ENCODE peak calls at places on chromosomes 1 and 21, in five cellular contexts. U is left ventricle myocardium inferior, L is fibroblast of the aortic adventitia, B is OCI-LY7, A is tibial artery. J is an unnamed sample.

GRCh38 chr1:153375511-153375910 is at the start of gene S100A12:
- DNase-seq in U (no peak), L (peak; percentile 78), B (no peak), A (no peak), J (no peak)

GRCh38 chr1:208207388-208208131 is 36.6 kb downstream of the PLXNA2 start:
- DNase-seq in U (peak; percentile 53), L (peak; percentile 90), B (no peak), A (peak; percentile 69), J (no peak)

GRCh38 chr1:175841613-175842234 is 98.3 kb upstream of the TNR start:
- DNase-seq in U (no peak), L (no peak), B (no peak), A (no peak), J (no peak)

GRCh38 chr1:25673962-25674928 is 57.7 kb downstream of the MAN1C1 start:
- DNase-seq in U (no peak), L (no peak), B (no peak), A (no peak), J (no peak)

GRCh38 chr1:39205102-39205780 is 746 bp downstream of the MACF1 start:
- DNase-seq in U (peak; percentile 37), L (peak; percentile 77), B (peak; percentile 66), A (peak; percentile 67), J (no peak)

GRCh38 chr1:239676522-239677273 is 290.3 kb downstream of the CHRM3 start:
- DNase-seq in U (no peak), L (no peak), B (no peak), A (no peak), J (no peak)

GRCh38 chr1:25899792-25900191 is 6.4 kb downstream of the STMN1 start:
- DNase-seq in U (no peak), L (no peak), B (no peak), A (no peak), J (no peak)

GRCh38 chr1:232283864-232284263 is 346.1 kb downstream of the SIPA1L2 start:
- DNase-seq in U (no peak), L (no peak), B (no peak), A (no peak), J (no peak)

GRCh38 chr1:180248731-180249681 is 18.9 kb downstream of the LHX4 start:
- DNase-seq in U (no peak), L (peak; percentile 21), B (peak; percentile 26), A (no peak), J (no peak)

GRCh38 chr21:44366586-44367211 is 13.3 kb downstream of the TRPM2 start:
- DNase-seq in U (no peak), L (no peak), B (no peak), A (no peak), J (no peak)

GRCh38 chr1:228276901-228277490 is 69.2 kb downstream of the OBSCN start:
- DNase-seq in U (peak; percentile 15), L (no peak), B (no peak), A (no peak), J (no peak)

GRCh38 chr1:101122452-101123166 is 97.0 kb upstream of the DPH5 start:
- DNase-seq in U (no peak), L (no peak), B (no peak), A (no peak), J (peak; percentile 34)

GRCh38 chr1:247079141-247079874 is 697 bp upstream of the ZNF670 start:
- DNase-seq in U (no peak), L (no peak), B (no peak), A (no peak), J (no peak)

GRCh38 chr21:43343992-43344886 is 82.7 kb downstream of the SIK1 start:
- DNase-seq in U (no peak), L (no peak), B (no peak), A (no peak), J (no peak)

DNA sequence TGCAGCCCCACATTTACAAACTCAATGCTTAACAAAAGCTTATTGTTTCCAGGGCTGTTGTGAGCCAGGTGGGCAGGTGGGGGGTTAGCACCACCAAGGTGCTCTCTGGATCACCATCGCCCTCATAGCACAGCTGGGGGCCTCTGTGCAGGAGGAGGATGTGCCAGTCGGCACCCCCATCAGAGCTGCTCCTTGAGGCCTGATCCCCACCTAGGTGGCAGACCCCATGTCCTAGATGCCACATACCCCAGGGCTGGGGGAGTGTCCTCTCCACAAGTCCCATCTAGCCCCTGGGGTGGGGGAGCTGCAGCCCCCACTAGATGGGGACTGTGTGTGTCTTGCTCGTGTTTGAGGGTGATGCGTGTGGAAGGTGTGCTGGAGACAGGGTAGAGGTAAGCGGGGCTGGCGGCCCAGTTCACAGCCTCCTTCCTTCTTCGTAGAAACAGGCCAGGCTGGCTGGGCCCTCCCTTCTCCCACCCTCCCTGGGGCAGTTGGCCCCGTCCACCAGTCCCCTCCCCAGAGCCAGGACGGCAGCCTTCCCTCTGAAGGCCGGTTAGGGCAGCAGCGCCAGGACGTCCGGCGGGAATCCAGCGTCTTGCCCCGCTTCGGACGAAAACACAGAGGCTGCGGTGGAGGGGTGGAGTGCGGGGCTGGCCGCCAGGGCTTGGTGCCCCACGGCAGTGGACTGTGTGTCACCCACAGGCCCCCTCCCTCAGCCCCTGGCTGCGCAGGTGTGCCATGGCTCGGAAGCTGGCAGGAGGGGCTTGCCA is 3.4 kb downstream of the PRDM16 start:
- DNase-seq in U (peak; percentile 18), L (no peak), B (no peak), A (no peak), J (no peak)
- H3K4me3 ChIP-seq in U (peak overlapping the region; percentile 87), L (no peak overlapping the region), B (no peak overlapping the region), A (peak overlapping the region; percentile 77), J (no peak overlapping the region)

GRCh38 chr1:171061425-171062143 is 29.1 kb upstream of the FMO3 start:
- DNase-seq in U (no peak), L (no peak), B (no peak), A (no peak), J (no peak)

GRCh38 chr1:171062902-171063301 is 27.8 kb upstream of the FMO3 start:
- DNase-seq in U (no peak), L (no peak), B (no peak), A (no peak), J (no peak)
- H3K4me3 ChIP-seq in U (no peak overlapping the region), L (no peak overlapping the region), B (no peak overlapping the region), A (no peak overlapping the region), J (no peak overlapping the region)

GRCh38 chr21:41402796-41403195 is 23.2 kb upstream of the MX1 start:
- DNase-seq in U (no peak), L (no peak), B (no peak), A (no peak), J (no peak)
- H3K4me3 ChIP-seq in U (no peak overlapping the region), L (no peak overlapping the region), B (no peak overlapping the region), A (no peak overlapping the region), J (no peak overlapping the region)

GRCh38 chr1:77905603-77906002 is 17.2 kb downstream of the NEXN start:
- DNase-seq in U (no peak), L (no peak), B (no peak), A (no peak), J (no peak)

GRCh38 chr1:77900687-77901293 is 12.4 kb downstream of the NEXN start:
- DNase-seq in U (no peak), L (peak; percentile 81), B (peak; percentile 61), A (peak; percentile 37), J (peak; percentile 6)

GRCh38 chr1:77899647-77900320 is 11.4 kb downstream of the NEXN start:
- DNase-seq in U (no peak), L (no peak), B (no peak), A (no peak), J (no peak)
- H3K4me3 ChIP-seq in U (peak overlapping the region; percentile 48), L (no peak overlapping the region), B (no peak overlapping the region), A (no peak overlapping the region), J (no peak overlapping the region)

DNA sequence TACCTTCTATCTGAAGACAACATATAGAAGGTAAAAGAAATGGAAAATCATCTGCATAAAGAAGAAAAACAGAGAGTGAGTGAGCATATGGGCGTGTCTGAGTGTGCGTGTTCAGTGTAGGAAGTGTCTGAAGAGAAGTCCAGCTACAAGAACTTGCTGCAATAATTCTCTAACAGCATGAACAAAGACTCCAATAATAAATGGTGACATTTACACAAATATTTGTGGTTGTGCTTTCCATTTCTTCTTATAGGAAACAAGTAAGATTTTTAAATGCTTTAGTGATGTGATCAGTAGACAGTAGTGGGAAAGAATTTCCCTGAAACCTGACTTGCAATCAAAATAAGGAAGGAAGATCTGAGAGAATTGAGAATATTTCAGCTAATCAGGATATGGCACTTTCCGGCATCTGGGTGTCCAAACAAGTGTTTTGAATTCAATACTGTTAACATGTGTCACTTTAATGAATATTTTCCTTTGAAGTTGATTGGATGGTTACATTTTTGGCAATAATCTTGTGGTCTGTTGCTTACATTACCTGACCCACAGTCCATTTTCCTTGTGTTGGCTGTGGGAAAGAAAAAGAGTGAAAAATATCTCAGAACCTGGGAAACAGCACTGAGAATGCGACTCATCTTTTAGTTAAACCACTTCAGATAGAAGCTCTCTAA is 154.0 kb downstream of the TGFB2 start:
- DNase-seq in U (no peak), L (peak; percentile 78), B (no peak), A (no peak), J (no peak)
- H3K4me3 ChIP-seq in U (peak overlapping the region; percentile 44), L (peak overlapping the region; percentile 50), B (no peak overlapping the region), A (peak overlapping the region; percentile 43), J (no peak overlapping the region)

GRCh38 chr1:108561145-108561458 is 1.2 kb downstream of the EEIG2 start:
- DNase-seq in U (no peak), L (no peak), B (no peak), A (no peak), J (no peak)
- H3K4me3 ChIP-seq in U (peak overlapping the region; percentile 78), L (peak overlapping the region; percentile 92), B (peak overlapping the region; percentile 72), A (peak overlapping the region; percentile 60), J (peak overlapping the region; percentile 78)

GRCh38 chr1:178612261-178612660 is 99.4 kb downstream of the TEX35 start:
- DNase-seq in U (no peak), L (peak; percentile 77), B (no peak), A (no peak), J (no peak)

GRCh38 chr1:178613271-178613945 is 100.5 kb downstream of the TEX35 start:
- DNase-seq in U (no peak), L (no peak), B (no peak), A (no peak), J (no peak)

GRCh38 chr1:178606839-178607238 is 93.9 kb downstream of the TEX35 start:
- DNase-seq in U (no peak), L (no peak), B (peak; percentile 31), A (no peak), J (no peak)

GRCh38 chr1:178607718-178608408 is 95.0 kb downstream of the TEX35 start:
- DNase-seq in U (no peak), L (peak; percentile 4), B (peak; percentile 45), A (no peak), J (peak; percentile 65)

DNA sequence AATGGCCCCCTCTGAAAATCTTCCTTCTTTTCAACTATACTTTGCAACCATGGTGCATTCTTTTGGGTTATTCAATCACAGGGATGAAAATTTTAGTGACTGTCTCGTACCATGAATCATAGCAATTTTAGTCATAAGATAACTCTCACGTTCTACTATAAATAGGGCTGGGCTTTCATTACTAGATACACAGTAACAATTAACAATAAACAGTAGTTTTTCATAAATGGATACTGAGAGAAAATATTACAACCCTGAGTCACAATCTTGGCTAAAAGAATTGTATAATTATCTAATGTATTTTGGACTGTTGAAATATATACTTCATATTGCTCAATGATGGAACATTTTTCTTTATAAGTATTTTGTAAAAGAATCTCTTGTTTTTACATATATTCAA is 96.1 kb downstream of the TEX35 start:
- DNase-seq in U (no peak), L (peak; percentile 87), B (no peak), A (no peak), J (no peak)
- H3K4me3 ChIP-seq in U (no peak overlapping the region), L (no peak overlapping the region), B (peak overlapping the region; percentile 1), A (no peak overlapping the region), J (no peak overlapping the region)

GRCh38 chr1:53195913-53196484 is 625 bp upstream of the CPT2 start:
- DNase-seq in U (no peak), L (no peak), B (no peak), A (no peak), J (no peak)
- H3K4me3 ChIP-seq in U (peak overlapping the region; percentile 87), L (peak overlapping the region; percentile 75), B (peak overlapping the region; percentile 78), A (peak overlapping the region; percentile 91), J (peak overlapping the region; percentile 86)